ENCODE peak calls at places on chromosomes 13 and 19, in seven cellular contexts. I is adipocyte; F is GM23248; L is fibroblast of lung; K is tibial artery; O is naive thymus-derived CD4-positive, alpha-beta T cell; S is H9. C is an unnamed sample. For H3K4me1, the result is how much of the 10 kb centered on the place peaks cover.

GRCh38 chr13:44174769-44175425 is 198.7 kb upstream of the SERP2 start:
- DNase-seq in I (peak), F (peak), L (peak), K (no peak), O (no peak), S (no peak), C (no peak)

GRCh38 chr19:2164020-2164988 is 571 bp downstream of the DOT1L start:
- DNase-seq in I (peak), F (peak), L (no peak), K (peak), O (no peak), S (no peak), C (no peak)

GRCh38 chr13:84126671-84127171 is 244.4 kb upstream of the SLITRK1 start:
- DNase-seq in I (no peak), F (no peak), L (peak), K (no peak), O (no peak), S (no peak), C (peak)

GRCh38 chr19:54478677-54479266 is 5.7 kb upstream of the CDC42EP5 start:
- DNase-seq in I (peak), F (peak), L (peak), K (no peak), O (no peak), S (peak), C (no peak)

GRCh38 chr13:82294226-82294625 is 1588.0 kb downstream of the SLITRK1 start:
- DNase-seq in I (no peak), F (no peak), L (no peak), K (no peak), O (no peak), S (peak), C (no peak)

GRCh38 chr13:112869202-112870061 is 99.6 kb upstream of the MCF2L start:
- DNase-seq in I (no peak), F (no peak), L (no peak), K (no peak), O (no peak), S (no peak), C (no peak)

GRCh38 chr19:52734340-52734892 is 428 bp downstream of the ZNF611 start:
- DNase-seq in I (peak), F (peak), L (peak), K (no peak), O (no peak), S (no peak), C (no peak)

GRCh38 chr19:42561512-42561911 is 33.2 kb downstream of the CEACAM8 start:
- DNase-seq in I (no peak), F (no peak), L (no peak), K (no peak), O (no peak), S (no peak), C (no peak)

GRCh38 chr13:50219743-50220142 is 204.5 kb downstream of the KCNRG start:
- DNase-seq in I (no peak), F (no peak), L (no peak), K (no peak), O (no peak), S (no peak), C (no peak)

GRCh38 chr19:33396701-33397535 is 23.4 kb downstream of the CEBPG start:
- DNase-seq in I (no peak), F (no peak), L (no peak), K (peak), O (no peak), S (no peak), C (no peak)

GRCh38 chr13:95724252-95724651 is 47.3 kb downstream of the DNAJC3 start:
- DNase-seq in I (no peak), F (no peak), L (no peak), K (no peak), O (no peak), S (no peak), C (no peak)

GRCh38 chr19:35805518-35806102 is 7.0 kb downstream of the PRODH2 start:
- DNase-seq in I (no peak), F (no peak), L (no peak), K (no peak), O (no peak), S (no peak), C (no peak)

GRCh38 chr13:23701646-23702045 is 131.4 kb downstream of the TNFRSF19 start:
- DNase-seq in I (no peak), F (no peak), L (peak), K (peak), O (no peak), S (no peak), C (no peak)

GRCh38 chr13:77325371-77325941 is 1.4 kb downstream of the MYCBP2 start:
- DNase-seq in I (peak), F (peak), L (peak), K (no peak), O (peak), S (no peak), C (no peak)

GRCh38 chr19:47813304-47813994 is 8.3 kb upstream of the CRX start:
- DNase-seq in I (peak), F (peak), L (peak), K (no peak), O (peak), S (peak), C (no peak)

GRCh38 chr13:98454389-98454881 is 122.5 kb downstream of the STK24 start:
- DNase-seq in I (peak), F (peak), L (peak), K (peak), O (no peak), S (no peak), C (no peak)

GRCh38 chr13:48641404-48641803 is 12.3 kb upstream of the CYSLTR2 start:
- DNase-seq in I (no peak), F (no peak), L (no peak), K (no peak), O (no peak), S (no peak), C (no peak)

GRCh38 chr13:59664586-59664985 is 499.1 kb downstream of the DIAPH3 start:
- DNase-seq in I (no peak), F (no peak), L (no peak), K (no peak), O (no peak), S (no peak), C (no peak)

GRCh38 chr13:23921451-23921888 is 24.2 kb upstream of the C1QTNF9B start:
- DNase-seq in I (peak), F (peak), L (peak), K (no peak), O (no peak), S (peak), C (no peak)

GRCh38 chr13:96817336-96817941 is 176.8 kb downstream of the OXGR1 start:
- DNase-seq in I (peak), F (peak), L (peak), K (no peak), O (no peak), S (no peak), C (no peak)

GRCh38 chr19:10544753-10545251 is 1.1 kb downstream of the ATG4D start:
- DNase-seq in I (no peak), F (no peak), L (no peak), K (no peak), O (no peak), S (no peak), C (no peak)

GRCh38 chr19:16383584-16384161 is 59.0 kb downstream of the KLF2 start:
- DNase-seq in I (no peak), F (no peak), L (no peak), K (no peak), O (no peak), S (no peak), C (no peak)

GRCh38 chr19:12111176-12111575 is 29.0 kb downstream of the ZNF20 start:
- DNase-seq in I (no peak), F (no peak), L (no peak), K (no peak), O (no peak), S (no peak), C (no peak)

GRCh38 chr13:111171629-111172028 is 56.5 kb downstream of the ARHGEF7 start:
- DNase-seq in I (no peak), F (peak), L (no peak), K (no peak), O (no peak), S (no peak), C (no peak)

GRCh38 chr13:36124236-36124822 is 6.9 kb downstream of the DCLK1 start:
- DNase-seq in I (peak), F (peak), L (peak), K (no peak), O (no peak), S (no peak), C (no peak)

GRCh38 chr13:98481511-98481951 is 95.4 kb downstream of the STK24 start:
- DNase-seq in I (no peak), F (no peak), L (no peak), K (no peak), O (no peak), S (no peak), C (no peak)

GRCh38 chr13:91725646-91726045 is 327.2 kb downstream of the GPC5 start:
- DNase-seq in I (no peak), F (no peak), L (no peak), K (no peak), O (no peak), S (no peak), C (no peak)

GRCh38 chr19:53394522-53394973 is 401 bp upstream of the ZNF765 start:
- DNase-seq in I (peak), F (peak), L (peak), K (peak), O (no peak), S (peak), C (peak)

GRCh38 chr19:55638864-55639359 is 1.9 kb upstream of the ZNF580 start:
- DNase-seq in I (peak), F (peak), L (peak), K (no peak), O (peak), S (peak), C (no peak)

GRCh38 chr19:55637534-55637933 is 3.3 kb upstream of the ZNF580 start:
- DNase-seq in I (no peak), F (no peak), L (no peak), K (no peak), O (no peak), S (no peak), C (no peak)

GRCh38 chr19:55635334-55635717 is 5.5 kb upstream of the ZNF580 start:
- DNase-seq in I (no peak), F (peak), L (no peak), K (no peak), O (no peak), S (no peak), C (no peak)

GRCh38 chr19:55635856-55636440 is 4.9 kb upstream of the ZNF580 start:
- DNase-seq in I (no peak), F (peak), L (no peak), K (no peak), O (no peak), S (no peak), C (no peak)

GRCh38 chr19:55636723-55637122 is 4.1 kb upstream of the ZNF580 start:
- DNase-seq in I (no peak), F (no peak), L (no peak), K (no peak), O (no peak), S (no peak), C (no peak)
- H3K4me1 ChIP-seq in I (under half), F (under half), L (under half), K (half or more), O (under half), S (under half), C (under half)

GRCh38 chr19:46634656-46635218 is 1.3 kb downstream of the GNG8 start:
- DNase-seq in I (no peak), F (no peak), L (no peak), K (no peak), O (no peak), S (peak), C (no peak)

GRCh38 chr19:46637224-46637623 is 1.2 kb upstream of the GNG8 start:
- DNase-seq in I (no peak), F (no peak), L (no peak), K (no peak), O (no peak), S (no peak), C (no peak)

GRCh38 chr19:46633130-46633529 is 2.9 kb downstream of the GNG8 start:
- DNase-seq in I (no peak), F (no peak), L (no peak), K (no peak), O (no peak), S (no peak), C (no peak)

GRCh38 chr19:46634045-46634655 is 1.9 kb downstream of the GNG8 start:
- DNase-seq in I (peak), F (peak), L (peak), K (peak), O (peak), S (peak), C (no peak)

GRCh38 chr19:46635920-46636761 is at the start of gene GNG8:
- DNase-seq in I (no peak), F (no peak), L (no peak), K (no peak), O (no peak), S (no peak), C (no peak)
- H3K4me1 ChIP-seq in I (under half), F (under half), L (under half), K (under half), O (under half), S (under half), C (under half)

DNA sequence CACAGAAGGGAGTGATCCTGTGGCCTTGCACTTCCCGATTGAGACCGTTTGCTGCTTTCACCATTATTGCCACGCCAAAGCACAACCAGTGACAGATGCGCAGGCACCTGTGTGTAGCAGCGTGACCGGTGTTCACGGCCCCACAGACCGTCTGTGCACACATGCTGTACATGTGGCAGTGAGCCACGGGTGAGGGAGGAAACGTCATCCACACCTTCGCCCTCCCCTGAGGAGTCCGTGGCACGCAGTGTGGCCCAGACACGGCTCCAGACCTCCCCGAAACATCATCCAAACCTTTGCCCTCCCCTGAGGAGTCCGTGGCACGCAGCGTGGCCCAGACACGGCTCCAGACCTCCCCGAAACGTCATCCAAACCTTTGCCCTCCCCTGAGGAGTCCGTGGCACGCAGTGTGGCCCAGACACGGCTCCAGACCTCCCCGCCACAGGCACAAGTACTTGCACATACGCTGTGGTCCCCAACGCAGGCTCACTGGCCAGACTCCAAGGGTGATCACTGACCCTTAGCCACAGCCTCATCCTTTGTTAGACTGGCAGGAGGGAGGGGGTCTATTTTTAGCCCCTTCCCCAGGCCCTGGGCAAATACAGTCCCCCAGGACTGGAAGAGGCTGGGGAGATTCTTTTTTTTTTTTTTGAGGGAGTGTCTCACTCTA is 7.9 kb upstream of the SHC2 start:
- DNase-seq in I (no peak), F (no peak), L (no peak), K (no peak), O (no peak), S (no peak), C (no peak)
- H3K4me1 ChIP-seq in I (under half), F (under half), L (under half), K (under half), O (under half), S (under half), C (under half)

GRCh38 chr13:80195649-80196048 is 145.3 kb downstream of the SPRY2 start:
- DNase-seq in I (no peak), F (no peak), L (no peak), K (no peak), O (no peak), S (no peak), C (no peak)

GRCh38 chr13:80189889-80190597 is 150.9 kb downstream of the SPRY2 start:
- DNase-seq in I (no peak), F (no peak), L (no peak), K (no peak), O (no peak), S (no peak), C (no peak)
- H3K4me1 ChIP-seq in I (under half), F (under half), L (under half), K (under half), O (under half), S (under half), C (under half)

GRCh38 chr19:4012975-4013634 is 5.6 kb downstream of the PIAS4 start:
- DNase-seq in I (no peak), F (no peak), L (no peak), K (no peak), O (no peak), S (no peak), C (no peak)

GRCh38 chr19:4012092-4012974 is 4.8 kb downstream of the PIAS4 start:
- DNase-seq in I (no peak), F (no peak), L (no peak), K (no peak), O (no peak), S (no peak), C (no peak)

GRCh38 chr19:4015705-4016402 is 8.3 kb downstream of the PIAS4 start:
- DNase-seq in I (no peak), F (no peak), L (no peak), K (no peak), O (no peak), S (no peak), C (no peak)

GRCh38 chr19:4014541-4015491 is 7.3 kb downstream of the PIAS4 start:
- DNase-seq in I (no peak), F (no peak), L (no peak), K (no peak), O (peak), S (peak), C (no peak)

GRCh38 chr19:4013886-4014540 is 6.5 kb downstream of the PIAS4 start:
- DNase-seq in I (no peak), F (no peak), L (no peak), K (no peak), O (no peak), S (no peak), C (no peak)
- H3K4me1 ChIP-seq in I (under half), F (under half), L (under half), K (half or more), O (under half), S (under half), C (under half)

DNA sequence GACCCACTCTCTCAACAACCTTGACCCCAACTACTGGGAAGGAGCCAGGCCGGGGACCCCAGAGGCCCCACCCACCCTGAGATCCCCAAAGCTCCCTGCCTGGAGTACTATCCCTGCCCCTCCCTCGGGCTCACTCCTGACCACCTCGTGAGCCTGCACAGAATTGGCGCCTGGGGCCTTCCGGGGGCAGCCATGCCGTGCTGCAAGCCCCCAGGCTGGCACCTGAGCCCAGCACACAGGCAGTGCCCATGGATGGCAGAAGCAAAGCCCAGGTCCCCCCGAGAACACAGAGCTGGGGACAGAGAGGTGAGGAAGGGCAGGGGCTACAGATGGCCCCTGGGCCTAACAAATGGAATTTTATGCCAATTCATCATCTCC is 13.9 kb downstream of the LSM4 start:
- DNase-seq in I (no peak), F (no peak), L (no peak), K (no peak), O (no peak), S (no peak), C (no peak)
- H3K4me1 ChIP-seq in I (under half), F (under half), L (under half), K (half or more), O (under half), S (under half), C (under half)

DNA sequence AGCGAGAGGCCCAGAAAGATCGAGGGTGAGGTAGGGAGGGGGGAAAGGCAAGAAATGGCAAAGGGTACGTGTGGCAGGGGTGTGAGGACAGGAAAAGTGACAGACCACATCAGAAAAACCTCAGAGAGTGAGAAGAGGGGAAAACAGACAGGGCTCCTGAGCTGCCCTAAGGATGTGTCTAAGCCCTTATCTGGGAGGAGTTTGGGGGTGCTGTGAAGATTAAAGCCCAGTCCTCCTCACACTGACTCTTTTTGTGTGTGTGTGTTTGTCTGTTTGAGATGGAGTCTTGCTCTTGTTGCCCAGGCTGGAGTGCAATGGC is 703 bp upstream of the PTH2 start:
- DNase-seq in I (no peak), F (no peak), L (no peak), K (no peak), O (no peak), S (no peak), C (no peak)
- H3K4me1 ChIP-seq in I (under half), F (under half), L (under half), K (under half), O (under half), S (under half), C (under half)